ENCODE peak calls at places on chromosome 1, in six cellular contexts. C is skeletal muscle cell, E is fibroblast of mammary gland, L is heart right ventricle, X is putamen, B is T1000. J is an unnamed sample.

GRCh38 chr1:172411791-172412338 is 8.6 kb upstream of the C1orf105 start:
- DNase-seq in B (no peak), E (no peak), X (no peak), C (no peak), L (no peak), J (no peak)

GRCh38 chr1:33300673-33301072 is 20.2 kb downstream of the A3GALT2 start:
- DNase-seq in C (peak; percentile 73), L (peak; percentile 54), X (no peak), E (peak; percentile 83), B (no peak), J (no peak)

GRCh38 chr1:94819945-94820746 is at the start of gene SLC44A3:
- DNase-seq in X (no peak), E (peak; percentile 29), C (no peak), B (no peak), L (peak; percentile 54), J (peak; percentile 13)

GRCh38 chr1:190579517-190580193 is 102.0 kb upstream of the BRINP3 start:
- DNase-seq in L (no peak), X (no peak), C (no peak), E (no peak), B (no peak), J (no peak)

GRCh38 chr1:85952460-85952859 is 204.1 kb downstream of the COL24A1 start:
- DNase-seq in E (no peak), C (no peak), L (no peak), X (no peak), B (no peak), J (no peak)

GRCh38 chr1:41816061-41816460 is 102.7 kb downstream of the HIVEP3 start:
- DNase-seq in L (no peak), E (no peak), B (no peak), X (no peak), C (no peak), J (no peak)

GRCh38 chr1:151756291-151756690 is 7.0 kb downstream of the MRPL9 start:
- DNase-seq in X (no peak), L (no peak), E (peak; percentile 46), C (no peak), B (no peak), J (no peak)

GRCh38 chr1:116306102-116306501 is 66.9 kb upstream of the ATP1A1 start:
- DNase-seq in B (no peak), C (no peak), L (no peak), E (no peak), X (no peak), J (no peak)

GRCh38 chr1:186783193-186783592 is 45.6 kb upstream of the PLA2G4A start:
- DNase-seq in C (no peak), X (no peak), B (no peak), L (no peak), E (no peak), J (no peak)

GRCh38 chr1:58545591-58546519 is 671 bp downstream of the OMA1 start:
- DNase-seq in L (peak; percentile 83), X (peak; percentile 78), C (no peak), B (peak; percentile 57), E (peak; percentile 68), J (peak; percentile 74)

J was measured in T-helper 2 cell treated with Interferon-gamma antibody and Interleukin-4, amounts not matched to agents 5 μg/mL and 100 μg/mL, for 36 hours.